ENCODE peak calls at places on chromosome 4, in seven cellular contexts. U is cardiac muscle cell, J is fibroblast of mammary gland, P is tibial nerve, X is psoas muscle, R is astrocyte of the spinal cord, K is kidney epithelial cell. W is an unnamed sample.

GRCh38 chr4:7396186-7396585 is 38.5 kb downstream of the PSAPL1 start:
- DNase-seq in R (no peak), X (no peak), K (no peak), P (no peak), U (no peak), J (no peak), W (no peak)

GRCh38 chr4:181006509-181007290 is 1236.5 kb upstream of the TENM3 start:
- DNase-seq in U (no peak), K (no peak), J (peak), P (no peak), X (no peak), R (peak), W (no peak)

GRCh38 chr4:95410387-95411005 is 138.3 kb downstream of the UNC5C start:
- DNase-seq in U (no peak), K (no peak), X (no peak), P (no peak), J (no peak), R (no peak), W (peak)

GRCh38 chr4:145709843-145710242 is 29.9 kb downstream of the C4orf51 start:
- DNase-seq in X (no peak), P (no peak), J (peak), K (peak), R (peak), U (no peak), W (no peak)

GRCh38 chr4:157702821-157703220 is 470.0 kb downstream of the GASK1B start:
- DNase-seq in U (no peak), K (no peak), P (no peak), X (no peak), J (no peak), R (no peak), W (no peak)

GRCh38 chr4:113943863-113944262 is 35.6 kb downstream of the ARSJ start:
- DNase-seq in X (no peak), U (no peak), P (no peak), K (no peak), R (peak), J (peak), W (no peak)

GRCh38 chr4:53196872-53197759 is 168.7 kb downstream of the SCFD2 start:
- DNase-seq in U (peak), X (no peak), R (peak), K (peak), J (peak), P (peak), W (no peak)

GRCh38 chr4:158122501-158122900 is 50.3 kb downstream of the GASK1B start:
- DNase-seq in U (no peak), P (no peak), J (peak), K (no peak), X (no peak), R (peak), W (no peak)

GRCh38 chr4:164413743-164414142 is 340.2 kb upstream of the SMIM31 start:
- DNase-seq in X (no peak), K (no peak), R (no peak), P (no peak), U (no peak), J (no peak), W (no peak)

GRCh38 chr4:13706130-13706529 is 78.6 kb upstream of the BOD1L1 start:
- DNase-seq in J (peak), U (peak), X (no peak), K (no peak), R (no peak), P (no peak), W (no peak)

GRCh38 chr4:56388311-56388710 is 1.0 kb upstream of the AASDH start:
- DNase-seq in P (no peak), K (no peak), J (peak), X (no peak), U (no peak), R (no peak), W (no peak)

GRCh38 chr4:140633154-140633553 is 64.4 kb upstream of the UCP1 start:
- DNase-seq in K (no peak), U (no peak), P (no peak), R (no peak), J (no peak), X (no peak), W (no peak)

GRCh38 chr4:46804781-46805413 is 104.1 kb downstream of the COX7B2 start:
- DNase-seq in K (no peak), J (no peak), P (no peak), U (no peak), X (no peak), R (no peak), W (no peak)

GRCh38 chr4:169311643-169312365 is 41.0 kb upstream of the SH3RF1 start:
- DNase-seq in X (no peak), J (peak), R (peak), P (peak), K (peak), U (peak), W (no peak)

GRCh38 chr4:1234296-1234695 is 14.6 kb downstream of the CTBP1 start:
- DNase-seq in X (peak), K (no peak), R (no peak), J (peak), U (no peak), P (no peak), W (no peak)

GRCh38 chr4:48813984-48814383 is 16.9 kb upstream of the OCIAD1 start:
- DNase-seq in U (no peak), P (no peak), R (no peak), K (no peak), J (no peak), X (no peak), W (no peak)

GRCh38 chr4:94757192-94758140 is at the start of gene BMPR1B:
- DNase-seq in R (peak), K (peak), J (peak), P (peak), X (no peak), U (peak), W (no peak)

GRCh38 chr4:66791686-66792085 is 753.6 kb downstream of the CENPC start:
- DNase-seq in P (no peak), U (no peak), K (no peak), X (no peak), R (no peak), J (no peak), W (no peak)

GRCh38 chr4:139556735-139557505 is 901 bp upstream of the SETD7 start:
- DNase-seq in K (no peak), R (peak), P (peak), J (no peak), X (peak), U (peak), W (peak)

GRCh38 chr4:8920289-8920965 is 48.8 kb upstream of the HMX1 start:
- DNase-seq in U (no peak), P (no peak), J (no peak), X (no peak), K (no peak), R (no peak), W (peak)

GRCh38 chr4:95835672-95836071 is 4.2 kb upstream of the PDHA2 start:
- DNase-seq in U (peak), R (no peak), J (no peak), K (no peak), X (no peak), P (no peak), W (no peak)

GRCh38 chr4:55397521-55398321 is 2.0 kb downstream of the TMEM165 start:
- DNase-seq in X (no peak), R (peak), K (no peak), U (no peak), P (no peak), J (peak), W (no peak)

GRCh38 chr4:54683616-54684346 is 26.0 kb downstream of the KIT start:
- DNase-seq in X (no peak), K (no peak), R (peak), J (peak), P (no peak), U (peak), W (no peak)

GRCh38 chr4:99816611-99817309 is at the start of gene DAPP1:
- DNase-seq in P (peak), R (no peak), X (peak), U (no peak), J (no peak), K (no peak), W (no peak)

GRCh38 chr4:54902261-54902660 is 223.1 kb downstream of the KDR start:
- DNase-seq in K (no peak), P (no peak), R (peak), U (no peak), X (no peak), J (no peak), W (no peak)

GRCh38 chr4:159563257-159563656 is 460.4 kb downstream of the RAPGEF2 start:
- DNase-seq in P (no peak), J (no peak), U (no peak), R (no peak), K (no peak), X (no peak), W (no peak)

GRCh38 chr4:175062183-175062592 is 144.0 kb downstream of the ADAM29 start:
- DNase-seq in U (no peak), K (no peak), P (no peak), X (no peak), J (no peak), R (no peak), W (no peak)

GRCh38 chr4:10182446-10183424 is 66.1 kb upstream of the WDR1 start:
- DNase-seq in J (no peak), R (no peak), U (no peak), X (no peak), P (no peak), K (no peak), W (no peak)

GRCh38 chr4:96504386-96504785 is 664.5 kb downstream of the PDHA2 start:
- DNase-seq in X (no peak), K (no peak), P (no peak), R (no peak), U (no peak), J (no peak), W (no peak)

GRCh38 chr4:153634737-153635353 is 49.2 kb upstream of the TLR2 start:
- DNase-seq in J (peak), R (peak), U (peak), X (no peak), P (no peak), K (no peak), W (no peak)

GRCh38 chr4:47668810-47669408 is 169.0 kb downstream of the CORIN start:
- DNase-seq in P (peak), J (peak), K (no peak), U (peak), R (peak), X (no peak), W (no peak)

GRCh38 chr4:141501931-141502330 is 134.5 kb upstream of the IL15 start:
- DNase-seq in K (no peak), R (peak), J (peak), X (no peak), P (no peak), U (no peak), W (no peak)

GRCh38 chr4:111991797-111992196 is 153.5 kb upstream of the FAM241A start:
- DNase-seq in K (no peak), P (peak), X (no peak), U (no peak), R (peak), J (peak), W (no peak)

GRCh38 chr4:125352521-125352920 is 37.8 kb downstream of the FAT4 start:
- DNase-seq in P (no peak), K (no peak), J (no peak), R (no peak), X (no peak), U (no peak), W (no peak)

GRCh38 chr4:83115000-83115399 is 471 bp upstream of the PLAC8 start:
- DNase-seq in X (no peak), J (peak), K (no peak), P (no peak), R (peak), U (no peak), W (no peak)

GRCh38 chr4:80876810-80877209 is 153.7 kb upstream of the BMP3 start:
- DNase-seq in R (no peak), J (no peak), K (no peak), X (no peak), P (no peak), U (no peak), W (no peak)

GRCh38 chr4:78320353-78320935 is 231.1 kb upstream of the ANXA3 start:
- DNase-seq in P (no peak), R (peak), U (no peak), J (no peak), X (no peak), K (no peak), W (no peak)

GRCh38 chr4:124105212-124105611 is 607.3 kb downstream of the ANKRD50 start:
- DNase-seq in P (no peak), J (peak), U (no peak), X (no peak), R (no peak), K (no peak), W (no peak)

GRCh38 chr4:32226201-32226600 is 1506.0 kb downstream of the PCDH7 start:
- DNase-seq in J (peak), P (no peak), R (peak), X (no peak), U (no peak), K (peak), W (no peak)

GRCh38 chr4:40626183-40626990 is 3.3 kb downstream of the RBM47 start:
- DNase-seq in J (peak), K (no peak), U (no peak), P (no peak), X (no peak), R (no peak), W (no peak)

GRCh38 chr4:40628888-40629287 is 776 bp downstream of the RBM47 start:
- DNase-seq in K (no peak), J (no peak), R (no peak), X (no peak), U (no peak), P (no peak), W (no peak)

GRCh38 chr4:40630335-40631021 is 814 bp upstream of the RBM47 start:
- DNase-seq in X (peak), R (no peak), U (peak), J (no peak), K (no peak), P (peak), W (no peak)

GRCh38 chr4:40627540-40627939 is 2.1 kb downstream of the RBM47 start:
- DNase-seq in J (no peak), R (no peak), U (no peak), P (no peak), X (no peak), K (no peak), W (no peak)

DNA sequence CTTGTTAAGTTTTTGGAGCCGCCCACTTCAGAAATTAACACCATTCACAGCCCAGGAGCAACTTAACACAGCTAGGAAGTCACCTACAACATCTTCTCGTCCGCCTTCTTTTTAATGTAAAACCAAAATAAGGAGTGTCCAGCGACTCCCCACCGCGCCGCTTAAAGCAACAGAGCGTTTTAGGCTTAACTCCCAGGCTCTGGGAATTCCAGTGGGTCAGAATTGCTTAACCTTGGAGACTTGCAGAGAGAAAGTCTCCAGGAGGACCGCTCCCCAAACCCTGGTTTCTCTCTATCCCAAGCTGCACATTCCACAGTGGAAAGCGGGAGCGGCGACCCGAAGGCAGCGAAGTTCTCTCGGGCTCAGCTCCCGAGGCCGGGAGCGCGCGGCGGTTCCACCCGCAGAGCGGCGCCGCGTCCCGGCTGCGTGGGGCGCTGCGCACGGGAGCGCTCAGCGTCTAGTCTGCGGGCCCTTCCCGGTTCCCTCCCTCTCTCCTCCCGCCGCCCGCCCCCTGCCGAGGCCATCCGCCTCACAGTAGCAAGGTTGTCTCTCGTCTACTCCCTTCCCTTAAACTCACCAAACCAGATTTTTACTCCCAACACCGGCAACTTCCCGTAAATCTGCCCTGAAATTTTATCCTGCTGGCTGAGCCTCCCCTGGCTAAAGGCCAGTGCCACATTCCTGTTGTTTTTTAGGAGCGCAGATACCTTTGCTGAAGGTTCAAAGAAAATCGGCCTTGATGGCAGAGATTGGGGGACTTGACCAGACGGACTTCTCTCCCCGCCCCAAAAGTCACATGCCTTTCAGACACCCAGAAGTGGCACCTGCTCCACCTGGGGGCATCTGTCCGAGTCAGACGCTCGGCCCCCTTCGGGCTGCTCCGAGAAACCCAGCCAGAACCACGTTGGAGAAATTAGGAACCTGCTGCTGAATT is at the start of gene RBM47:
- DNase-seq in X (peak), R (peak), U (peak), P (peak), K (no peak), J (peak), W (no peak)
- TF ChIP-seq CTCF in X (no peak), R (peak), U (peak), P (no peak), K (no peak), J (peak), W (peak)

GRCh38 chr4:182502074-182502473 is 258.9 kb downstream of the TENM3 start:
- DNase-seq in R (no peak), P (no peak), X (no peak), J (no peak), U (no peak), K (no peak), W (no peak)

GRCh38 chr4:182507808-182508207 is 264.6 kb downstream of the TENM3 start:
- DNase-seq in U (peak), R (no peak), X (no peak), P (no peak), K (no peak), J (no peak), W (no peak)

DNA sequence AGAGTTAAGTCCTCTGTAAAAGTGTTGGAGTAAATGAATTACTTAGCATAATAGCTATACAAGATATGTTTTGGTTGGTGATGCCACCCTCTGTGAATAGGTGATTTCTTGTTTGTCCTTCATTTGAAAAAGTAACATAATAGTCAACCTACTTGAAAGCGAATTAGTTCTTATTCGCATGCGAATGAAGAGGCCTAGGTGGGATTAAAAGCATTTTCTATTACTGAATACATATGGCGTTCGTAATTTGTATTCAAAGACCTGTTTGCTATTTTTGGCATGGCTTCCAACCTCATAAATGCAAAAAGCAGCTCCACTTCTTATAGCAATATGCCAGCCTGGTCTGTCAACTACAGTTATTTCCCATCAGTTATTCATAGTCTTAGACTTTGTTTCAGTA is 261.2 kb downstream of the TENM3 start:
- DNase-seq in U (no peak), J (no peak), K (no peak), X (no peak), R (no peak), P (no peak), W (no peak)
- H3K4me3 ChIP-seq in U (no peak), J (no peak), K (no peak), X (no peak), R (no peak), P (no peak), W (no peak)

GRCh38 chr4:172173206-172173605 is 360.0 kb downstream of the GALNTL6 start:
- DNase-seq in U (no peak), R (no peak), P (no peak), K (no peak), X (no peak), J (no peak), W (no peak)
- TF ChIP-seq CTCF in U (no peak), R (no peak), P (no peak), K (no peak), X (no peak), J (no peak), W (no peak)

DNA sequence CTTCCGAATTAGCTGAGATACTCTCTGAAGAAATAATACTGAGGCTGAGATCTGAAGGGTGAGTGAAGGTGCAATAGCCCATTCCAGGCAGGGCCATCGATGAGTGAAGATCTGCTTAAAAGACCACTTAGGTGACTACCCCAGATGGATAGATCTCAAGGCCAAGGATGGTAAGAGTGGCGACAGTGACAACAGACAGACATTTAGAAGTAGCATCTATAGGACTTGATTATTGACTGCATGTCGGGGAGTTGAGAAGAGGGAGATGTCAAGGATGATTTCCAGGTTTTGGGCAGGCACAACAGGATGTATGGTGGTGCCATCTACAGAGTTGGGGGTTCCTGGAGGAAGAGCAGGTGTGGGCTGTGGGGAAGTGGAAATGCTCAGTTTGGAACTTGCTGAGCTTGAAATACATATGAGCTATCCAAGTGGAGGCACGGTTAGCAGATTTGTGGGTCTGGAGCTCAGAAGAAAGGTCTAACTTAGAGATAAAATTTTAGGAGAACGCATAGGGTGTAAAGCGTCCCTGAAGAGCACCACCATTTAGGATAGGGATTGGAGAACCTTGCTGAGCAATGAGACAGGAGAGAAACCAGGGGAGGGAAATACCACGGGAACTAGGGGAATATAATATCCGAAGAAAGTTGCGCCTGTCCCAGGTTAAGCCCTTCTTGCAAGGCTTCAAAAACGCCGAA is 712 bp downstream of the UFSP2 start:
- DNase-seq in U (no peak), J (peak), P (no peak), X (no peak), K (peak), R (no peak), W (no peak)
- H3K4me3 ChIP-seq in U (peak), J (peak), P (peak), X (peak), K (peak), R (peak), W (peak)

DNA sequence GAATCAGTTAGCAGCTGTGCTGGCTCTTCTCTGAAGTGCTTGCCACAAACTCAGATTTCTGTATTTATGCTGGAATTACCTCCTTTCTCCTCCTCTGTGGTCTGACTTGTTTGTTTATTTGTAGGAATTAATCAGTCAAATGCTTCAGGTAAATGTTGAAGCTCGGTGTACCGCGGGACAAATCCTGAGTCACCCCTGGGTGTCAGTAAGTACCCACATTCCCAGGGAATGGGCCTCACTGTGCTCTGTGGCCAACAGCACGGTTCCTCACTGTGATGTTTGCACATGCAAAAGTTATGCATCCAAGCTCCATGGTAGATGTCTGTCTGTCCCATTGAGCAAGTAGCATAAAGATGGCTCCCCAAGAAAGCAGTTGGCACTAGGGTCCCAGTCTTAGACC is 169.9 kb downstream of the DCLK2 start:
- DNase-seq in U (no peak), R (no peak), P (no peak), J (no peak), K (no peak), X (no peak), W (no peak)
- TF ChIP-seq CTCF in U (no peak), R (no peak), P (no peak), J (no peak), K (no peak), X (no peak), W (no peak)

GRCh38 chr4:122541996-122542395 is 78.9 kb downstream of the IL21 start:
- DNase-seq in R (no peak), P (no peak), K (no peak), J (no peak), U (no peak), X (no peak), W (no peak)
- H3K4me3 ChIP-seq in R (no peak), P (no peak), K (no peak), J (no peak), U (no peak), X (no peak), W (no peak)

GRCh38 chr4:16278178-16278577 is 51.9 kb upstream of the TAPT1 start:
- DNase-seq in X (no peak), K (no peak), U (no peak), R (no peak), P (no peak), J (no peak), W (no peak)
- TF ChIP-seq CTCF in X (no peak), K (no peak), U (peak), R (peak), P (no peak), J (peak), W (no peak)